ENCODE peak calls at places on chromosomes 11 and 22, in ten cellular contexts. F is tibial nerve; E is effector memory CD4-positive, alpha-beta T cell; W is small intestine; D is kidney; R is Peyer's patch; M is naive thymus-derived CD4-positive, alpha-beta T cell; S is body of pancreas; G is trophoblast cell; A is stomach. U is an unnamed sample. For H3K4me1, the result is how much of the 10 kb centered on the place peaks cover.

GRCh38 chr11:85318573-85318972 is 308.6 kb downstream of the DLG2 start:
- DNase-seq in F (no peak), E (no peak), W (no peak), D (no peak), R (no peak), M (no peak), S (no peak), G (no peak), A (no peak), U (no peak)

GRCh38 chr11:123588117-123588815 is 66.2 kb downstream of the SCN3B start:
- DNase-seq in F (no peak), E (no peak), W (peak), D (no peak), R (peak), M (no peak), S (peak), G (no peak), A (peak), U (no peak)

GRCh38 chr22:43562843-43563242 is 151.0 kb downstream of the MPPED1 start:
- DNase-seq in F (no peak), E (no peak), W (no peak), D (peak), R (no peak), M (no peak), S (no peak), G (no peak), A (no peak), U (no peak)

GRCh38 chr22:36948273-36949055 is 35.0 kb downstream of the CSF2RB start:
- DNase-seq in F (no peak), E (no peak), W (no peak), D (no peak), R (no peak), M (no peak), S (no peak), G (no peak), A (no peak), U (no peak)

GRCh38 chr11:45913942-45914635 is 3.6 kb downstream of the PEX16 start:
- DNase-seq in F (no peak), E (no peak), W (no peak), D (no peak), R (no peak), M (no peak), S (no peak), G (no peak), A (no peak), U (no peak)

GRCh38 chr11:134883484-134883883 is 471.4 kb upstream of the B3GAT1 start:
- DNase-seq in F (no peak), E (no peak), W (no peak), D (no peak), R (no peak), M (no peak), S (no peak), G (no peak), A (no peak), U (no peak)

GRCh38 chr11:15234796-15235195 is 120.1 kb downstream of the INSC start:
- DNase-seq in F (no peak), E (no peak), W (no peak), D (no peak), R (no peak), M (no peak), S (no peak), G (no peak), A (no peak), U (no peak)

GRCh38 chr11:9838961-9839360 is 175.1 kb downstream of the SWAP70 start:
- DNase-seq in F (no peak), E (no peak), W (no peak), D (no peak), R (no peak), M (no peak), S (no peak), G (peak), A (no peak), U (peak)

GRCh38 chr22:43230983-43231723 is 44.2 kb upstream of the TTLL12 start:
- DNase-seq in F (no peak), E (peak), W (peak), D (no peak), R (peak), M (peak), S (peak), G (peak), A (peak), U (no peak)

GRCh38 chr22:22180738-22181514 is 63.7 kb upstream of the VPREB1 start:
- DNase-seq in F (no peak), E (no peak), W (no peak), D (no peak), R (no peak), M (no peak), S (no peak), G (no peak), A (no peak), U (no peak)

GRCh38 chr11:65274734-65275682 is 13.2 kb downstream of the POLA2 start:
- DNase-seq in F (peak), E (no peak), W (peak), D (peak), R (no peak), M (no peak), S (peak), G (peak), A (peak), U (peak)

GRCh38 chr11:73059915-73060314 is 82.2 kb downstream of the FCHSD2 start:
- DNase-seq in F (no peak), E (no peak), W (no peak), D (no peak), R (no peak), M (no peak), S (no peak), G (no peak), A (no peak), U (no peak)

GRCh38 chr11:844693-845644 is 2.3 kb downstream of the TSPAN4 start:
- DNase-seq in F (peak), E (no peak), W (no peak), D (peak), R (peak), M (no peak), S (peak), G (peak), A (peak), U (peak)

GRCh38 chr22:25472382-25472781 is 92.1 kb upstream of the GRK3 start:
- DNase-seq in F (no peak), E (no peak), W (no peak), D (no peak), R (no peak), M (no peak), S (no peak), G (no peak), A (no peak), U (no peak)

GRCh38 chr11:4375431-4376113 is 7.4 kb upstream of the OR52B4 start:
- DNase-seq in F (no peak), E (no peak), W (no peak), D (no peak), R (no peak), M (no peak), S (no peak), G (no peak), A (no peak), U (no peak)

GRCh38 chr11:118015385-118015841 is 29.2 kb downstream of the IL10RA start:
- DNase-seq in F (no peak), E (no peak), W (no peak), D (no peak), R (no peak), M (no peak), S (no peak), G (no peak), A (no peak), U (no peak)

GRCh38 chr22:39645532-39645931 is 75.0 kb downstream of the CACNA1I start:
- DNase-seq in F (no peak), E (no peak), W (no peak), D (no peak), R (no peak), M (no peak), S (no peak), G (no peak), A (no peak), U (no peak)
- H3K4me1 ChIP-seq in F (under half), E (under half), W (under half), D (under half), R (under half), M (under half), S (under half), G (under half), A (under half), U (under half)

GRCh38 chr11:12164061-12165014 is 53.9 kb downstream of the MICAL2 start:
- DNase-seq in F (no peak), E (no peak), W (no peak), D (no peak), R (no peak), M (no peak), S (no peak), G (peak), A (no peak), U (peak)
- H3K4me1 ChIP-seq in F (half or more), E (under half), W (under half), D (under half), R (under half), M (under half), S (under half), G (half or more), A (half or more), U (half or more)

GRCh38 chr11:2736577-2737225 is 36.9 kb upstream of the KCNQ1OT1 start:
- DNase-seq in F (no peak), E (no peak), W (peak), D (peak), R (peak), M (no peak), S (no peak), G (no peak), A (no peak), U (no peak)
- H3K4me1 ChIP-seq in F (half or more), E (under half), W (under half), D (under half), R (under half), M (under half), S (under half), G (under half), A (under half), U (under half)

GRCh38 chr22:19203839-19204238 is 25.3 kb upstream of the SLC25A1 start:
- DNase-seq in F (no peak), E (no peak), W (no peak), D (no peak), R (no peak), M (no peak), S (no peak), G (no peak), A (no peak), U (no peak)

GRCh38 chr22:19204640-19205039 is 26.1 kb upstream of the SLC25A1 start:
- DNase-seq in F (no peak), E (no peak), W (no peak), D (no peak), R (no peak), M (no peak), S (no peak), G (peak), A (no peak), U (no peak)

GRCh38 chr22:19208287-19208847 is 29.8 kb upstream of the SLC25A1 start:
- DNase-seq in F (no peak), E (no peak), W (no peak), D (no peak), R (no peak), M (no peak), S (no peak), G (no peak), A (no peak), U (no peak)

GRCh38 chr22:19207902-19208283 is 29.4 kb upstream of the SLC25A1 start:
- DNase-seq in F (no peak), E (no peak), W (no peak), D (no peak), R (no peak), M (no peak), S (no peak), G (no peak), A (no peak), U (no peak)

DNA sequence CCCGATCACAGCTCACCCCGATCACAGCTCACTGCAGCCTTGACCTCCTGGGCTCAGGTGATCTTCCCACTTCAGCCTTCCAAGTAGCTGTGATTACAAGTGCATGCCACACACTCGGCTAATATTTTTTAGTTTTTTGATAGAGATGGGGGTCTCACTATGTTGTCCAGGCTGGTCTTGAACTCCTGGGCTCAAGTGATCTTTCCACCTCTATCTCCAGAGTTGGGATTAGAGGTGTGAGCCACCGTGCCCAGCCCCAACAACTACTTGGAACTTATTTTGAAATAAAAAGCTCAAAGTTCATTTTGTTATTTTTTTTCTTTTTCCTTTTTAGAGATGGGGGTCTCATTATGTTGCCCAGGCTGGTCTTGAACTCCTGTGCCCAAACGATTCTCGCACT is 27.8 kb upstream of the SLC25A1 start:
- DNase-seq in F (no peak), E (no peak), W (no peak), D (no peak), R (no peak), M (no peak), S (no peak), G (no peak), A (no peak), U (no peak)
- H3K4me1 ChIP-seq in F (under half), E (under half), W (under half), D (under half), R (under half), M (under half), S (under half), G (under half), A (under half), U (under half)

DNA sequence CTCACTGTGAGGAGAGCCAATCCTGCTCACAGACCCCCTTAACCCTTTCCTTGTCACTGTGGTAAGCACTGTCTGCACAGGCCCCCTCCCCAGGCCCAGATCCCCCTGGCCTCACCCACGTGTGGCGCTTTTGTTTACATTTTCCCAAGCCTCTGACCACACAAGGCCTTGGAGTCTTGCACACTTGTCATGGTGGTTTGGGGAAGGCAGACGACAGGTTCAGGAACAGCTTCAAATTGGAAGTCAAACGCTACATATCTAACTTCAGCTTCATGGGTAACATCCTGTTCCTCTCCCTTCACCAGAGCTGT is 68.8 kb upstream of the MYOD1 start:
- DNase-seq in F (no peak), E (no peak), W (no peak), D (no peak), R (no peak), M (no peak), S (no peak), G (no peak), A (no peak), U (no peak)
- H3K4me1 ChIP-seq in F (under half), E (under half), W (under half), D (under half), R (under half), M (under half), S (under half), G (under half), A (under half), U (under half)

DNA sequence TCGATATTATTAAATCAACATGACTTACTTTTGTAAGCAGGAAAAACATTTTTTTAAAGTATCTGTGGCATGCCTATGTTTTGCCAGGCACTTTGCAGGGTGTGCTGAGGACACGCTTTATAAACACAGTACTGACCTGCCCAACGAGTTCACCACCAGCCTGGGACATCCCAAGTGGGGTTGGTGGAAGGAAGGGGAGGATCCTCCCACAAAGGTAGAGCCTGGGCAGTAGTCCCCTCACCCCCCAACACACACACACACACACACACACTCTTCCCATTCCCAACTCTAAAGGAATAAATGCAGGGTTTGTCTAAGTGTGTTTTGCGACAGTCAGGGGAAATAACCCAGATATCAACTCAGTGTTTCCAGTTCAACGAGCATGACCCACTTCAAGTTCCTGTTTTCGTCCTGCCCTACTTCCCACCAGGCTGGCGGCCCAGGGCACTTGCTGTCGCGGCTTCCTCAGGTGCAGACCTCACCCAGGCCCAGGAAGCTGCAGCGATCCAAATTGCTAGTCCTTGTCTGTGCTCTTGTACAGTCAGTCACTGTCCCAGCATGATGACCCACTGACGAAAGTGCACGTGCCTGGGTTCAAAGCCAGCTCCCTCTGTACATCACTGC is 3.1 kb downstream of the CERK start:
- DNase-seq in F (no peak), E (peak), W (no peak), D (no peak), R (peak), M (peak), S (peak), G (peak), A (peak), U (no peak)
- H3K4me1 ChIP-seq in F (half or more), E (half or more), W (under half), D (half or more), R (under half), M (half or more), S (half or more), G (under half), A (half or more), U (under half)

GRCh38 chr22:41845380-41846267 is 12.7 kb downstream of the SREBF2 start:
- DNase-seq in F (no peak), E (no peak), W (no peak), D (no peak), R (no peak), M (no peak), S (no peak), G (no peak), A (peak), U (no peak)

GRCh38 chr22:41846268-41847002 is 13.5 kb downstream of the SREBF2 start:
- DNase-seq in F (no peak), E (no peak), W (no peak), D (no peak), R (no peak), M (no peak), S (no peak), G (no peak), A (no peak), U (no peak)

GRCh38 chr22:41842996-41843970 is 10.4 kb downstream of the SREBF2 start:
- DNase-seq in F (no peak), E (no peak), W (no peak), D (no peak), R (no peak), M (no peak), S (peak), G (peak), A (no peak), U (no peak)

GRCh38 chr22:41844036-41844435 is 11.1 kb downstream of the SREBF2 start:
- DNase-seq in F (no peak), E (no peak), W (no peak), D (no peak), R (no peak), M (no peak), S (no peak), G (no peak), A (no peak), U (no peak)

GRCh38 chr22:41844513-41844912 is 11.6 kb downstream of the SREBF2 start:
- DNase-seq in F (no peak), E (no peak), W (no peak), D (no peak), R (no peak), M (no peak), S (peak), G (peak), A (peak), U (no peak)
- H3K4me1 ChIP-seq in F (half or more), E (under half), W (under half), D (under half), R (under half), M (under half), S (half or more), G (under half), A (half or more), U (under half)

GRCh38 chr11:113201055-113201818 is 113.1 kb upstream of the TTC12 start:
- DNase-seq in F (no peak), E (no peak), W (no peak), D (no peak), R (no peak), M (no peak), S (no peak), G (no peak), A (no peak), U (no peak)

GRCh38 chr11:113198907-113199660 is 115.3 kb upstream of the TTC12 start:
- DNase-seq in F (no peak), E (no peak), W (no peak), D (no peak), R (no peak), M (no peak), S (no peak), G (no peak), A (no peak), U (no peak)

GRCh38 chr11:113202431-113202830 is 112.0 kb upstream of the TTC12 start:
- DNase-seq in F (no peak), E (no peak), W (no peak), D (no peak), R (no peak), M (no peak), S (no peak), G (peak), A (no peak), U (peak)

GRCh38 chr11:113204280-113204679 is 110.1 kb upstream of the TTC12 start:
- DNase-seq in F (no peak), E (no peak), W (no peak), D (no peak), R (no peak), M (no peak), S (peak), G (peak), A (no peak), U (no peak)

GRCh38 chr11:113203332-113203731 is 111.1 kb upstream of the TTC12 start:
- DNase-seq in F (no peak), E (no peak), W (no peak), D (no peak), R (no peak), M (no peak), S (no peak), G (no peak), A (no peak), U (no peak)
- H3K4me1 ChIP-seq in F (under half), E (under half), W (under half), D (under half), R (under half), M (under half), S (under half), G (under half), A (under half), U (under half)

U was measured in foreskin keratinocyte.